ENCODE peak calls at places on chromosomes 5 and 9, in five cellular contexts. One of them, this sample, is unnamed.

GRCh38 chr5:96264047-96264446 is 169.0 kb downstream of the PCSK1 start:
- DNase-seq in 8988T: no peak
- DNase-seq in Right ventricle myocardium inferior: no peak
- DNase-seq in iPS-NIHi11: no peak
- DNase-seq in activated effector memory CD4-positive, alpha-beta T cell treated with anti-CD3 and anti-CD28 coated beads, Interleukin-2, amount 50 U/mL, for 16 hours: no peak
- DNase-seq in this sample: no peak

GRCh38 chr5:95713960-95714710 is 17.0 kb upstream of the RHOBTB3 start:
- DNase-seq in 8988T: no peak
- DNase-seq in Right ventricle myocardium inferior: no peak
- DNase-seq in iPS-NIHi11: no peak
- DNase-seq in activated effector memory CD4-positive, alpha-beta T cell treated with anti-CD3 and anti-CD28 coated beads, Interleukin-2, amount 50 U/mL, for 16 hours: no peak
- DNase-seq in this sample: no peak

GRCh38 chr9:13033959-13034695 is 245.4 kb downstream of the MPDZ start:
- DNase-seq in 8988T: peak
- DNase-seq in Right ventricle myocardium inferior: peak
- DNase-seq in iPS-NIHi11: peak
- DNase-seq in activated effector memory CD4-positive, alpha-beta T cell treated with anti-CD3 and anti-CD28 coated beads, Interleukin-2, amount 50 U/mL, for 16 hours: no peak
- DNase-seq in this sample: peak

GRCh38 chr5:174185506-174185905 is 140.0 kb downstream of the NSG2 start:
- DNase-seq in 8988T: no peak
- DNase-seq in Right ventricle myocardium inferior: no peak
- DNase-seq in iPS-NIHi11: no peak
- DNase-seq in activated effector memory CD4-positive, alpha-beta T cell treated with anti-CD3 and anti-CD28 coated beads, Interleukin-2, amount 50 U/mL, for 16 hours: no peak
- DNase-seq in this sample: no peak

GRCh38 chr9:135971892-135972291 is 10.7 kb upstream of the UBAC1 start:
- DNase-seq in 8988T: peak
- DNase-seq in Right ventricle myocardium inferior: no peak
- DNase-seq in iPS-NIHi11: peak
- DNase-seq in activated effector memory CD4-positive, alpha-beta T cell treated with anti-CD3 and anti-CD28 coated beads, Interleukin-2, amount 50 U/mL, for 16 hours: peak
- DNase-seq in this sample: no peak

GRCh38 chr9:14515564-14516198 is 177.6 kb downstream of the ZDHHC21 start:
- DNase-seq in 8988T: no peak
- DNase-seq in Right ventricle myocardium inferior: no peak
- DNase-seq in iPS-NIHi11: peak
- DNase-seq in activated effector memory CD4-positive, alpha-beta T cell treated with anti-CD3 and anti-CD28 coated beads, Interleukin-2, amount 50 U/mL, for 16 hours: no peak
- DNase-seq in this sample: no peak

GRCh38 chr9:34971146-34971811 is 13.2 kb downstream of the PHF24 start:
- DNase-seq in 8988T: no peak
- DNase-seq in Right ventricle myocardium inferior: no peak
- DNase-seq in iPS-NIHi11: no peak
- DNase-seq in activated effector memory CD4-positive, alpha-beta T cell treated with anti-CD3 and anti-CD28 coated beads, Interleukin-2, amount 50 U/mL, for 16 hours: no peak
- DNase-seq in this sample: no peak

GRCh38 chr5:902129-902916 is 9.6 kb downstream of the TRIP13 start:
- DNase-seq in 8988T: no peak
- DNase-seq in Right ventricle myocardium inferior: no peak
- DNase-seq in iPS-NIHi11: no peak
- DNase-seq in activated effector memory CD4-positive, alpha-beta T cell treated with anti-CD3 and anti-CD28 coated beads, Interleukin-2, amount 50 U/mL, for 16 hours: peak
- DNase-seq in this sample: no peak

GRCh38 chr5:115309751-115310370 is 13.4 kb upstream of the CCDC112 start:
- DNase-seq in 8988T: no peak
- DNase-seq in Right ventricle myocardium inferior: no peak
- DNase-seq in iPS-NIHi11: no peak
- DNase-seq in activated effector memory CD4-positive, alpha-beta T cell treated with anti-CD3 and anti-CD28 coated beads, Interleukin-2, amount 50 U/mL, for 16 hours: no peak
- DNase-seq in this sample: no peak

GRCh38 chr5:178590924-178591423 is 781 bp upstream of the COL23A1 start:
- DNase-seq in 8988T: no peak
- DNase-seq in Right ventricle myocardium inferior: no peak
- DNase-seq in iPS-NIHi11: no peak
- DNase-seq in activated effector memory CD4-positive, alpha-beta T cell treated with anti-CD3 and anti-CD28 coated beads, Interleukin-2, amount 50 U/mL, for 16 hours: no peak
- DNase-seq in this sample: no peak

GRCh38 chr9:115746496-115746895 is 407.1 kb upstream of the PAPPA start:
- DNase-seq in 8988T: no peak
- DNase-seq in Right ventricle myocardium inferior: no peak
- DNase-seq in iPS-NIHi11: no peak
- DNase-seq in activated effector memory CD4-positive, alpha-beta T cell treated with anti-CD3 and anti-CD28 coated beads, Interleukin-2, amount 50 U/mL, for 16 hours: no peak
- DNase-seq in this sample: no peak

GRCh38 chr5:72645447-72645846 is 138.2 kb upstream of the ZNF366 start:
- DNase-seq in 8988T: no peak
- DNase-seq in Right ventricle myocardium inferior: no peak
- DNase-seq in iPS-NIHi11: no peak
- DNase-seq in activated effector memory CD4-positive, alpha-beta T cell treated with anti-CD3 and anti-CD28 coated beads, Interleukin-2, amount 50 U/mL, for 16 hours: no peak
- DNase-seq in this sample: no peak